ENCODE peak calls at places on chromosomes 5 and 9, in six cellular contexts. One of them, this sample, is unnamed.

GRCh38 chr9:129406278-129407225 is 214.3 kb downstream of the C9orf50 start:
- DNase-seq in fibroblast of mammary gland: no peak
- DNase-seq in endothelial cell: no peak
- DNase-seq in progenitor cell of endocrine pancreas: no peak
- DNase-seq in natural killer cell: no peak
- DNase-seq in GM12865: no peak
- DNase-seq in this sample: no peak

GRCh38 chr5:37435261-37435660 is 56.1 kb downstream of the WDR70 start:
- DNase-seq in fibroblast of mammary gland: peak
- DNase-seq in natural killer cell: no peak
- DNase-seq in endothelial cell: no peak
- DNase-seq in GM12865: no peak
- DNase-seq in progenitor cell of endocrine pancreas: no peak
- DNase-seq in this sample: no peak

GRCh38 chr9:91949946-91950664 is at the start of gene ROR2:
- DNase-seq in progenitor cell of endocrine pancreas: peak
- DNase-seq in natural killer cell: peak
- DNase-seq in GM12865: peak
- DNase-seq in endothelial cell: peak
- DNase-seq in fibroblast of mammary gland: peak
- DNase-seq in this sample: no peak

GRCh38 chr5:145531038-145531734 is 304.0 kb downstream of the PRELID2 start:
- DNase-seq in fibroblast of mammary gland: peak
- DNase-seq in GM12865: no peak
- DNase-seq in endothelial cell: no peak
- DNase-seq in progenitor cell of endocrine pancreas: no peak
- DNase-seq in natural killer cell: no peak
- DNase-seq in this sample: no peak

GRCh38 chr9:106019702-106020101 is 325.4 kb downstream of the TMEM38B start:
- DNase-seq in fibroblast of mammary gland: no peak
- DNase-seq in endothelial cell: no peak
- DNase-seq in progenitor cell of endocrine pancreas: no peak
- DNase-seq in GM12865: no peak
- DNase-seq in natural killer cell: no peak
- DNase-seq in this sample: no peak

GRCh38 chr9:126611592-126612328 is 2.0 kb upstream of the LMX1B start:
- DNase-seq in progenitor cell of endocrine pancreas: peak
- DNase-seq in GM12865: peak
- DNase-seq in endothelial cell: peak
- DNase-seq in fibroblast of mammary gland: peak
- DNase-seq in natural killer cell: peak
- DNase-seq in this sample: no peak

GRCh38 chr5:175609504-175609903 is 48.4 kb upstream of the HRH2 start:
- DNase-seq in progenitor cell of endocrine pancreas: no peak
- DNase-seq in fibroblast of mammary gland: no peak
- DNase-seq in natural killer cell: no peak
- DNase-seq in GM12865: no peak
- DNase-seq in endothelial cell: no peak
- DNase-seq in this sample: no peak

GRCh38 chr9:112815868-112816267 is 65.3 kb downstream of the SNX30 start:
- DNase-seq in progenitor cell of endocrine pancreas: no peak
- DNase-seq in GM12865: no peak
- DNase-seq in natural killer cell: no peak
- DNase-seq in fibroblast of mammary gland: no peak
- DNase-seq in endothelial cell: no peak
- DNase-seq in this sample: no peak

GRCh38 chr5:53407373-53407772 is 73.1 kb upstream of the FST start:
- DNase-seq in natural killer cell: no peak
- DNase-seq in fibroblast of mammary gland: peak
- DNase-seq in endothelial cell: no peak
- DNase-seq in GM12865: no peak
- DNase-seq in progenitor cell of endocrine pancreas: no peak
- DNase-seq in this sample: no peak

GRCh38 chr5:3564827-3565560 is 30.6 kb upstream of the IRX1 start:
- DNase-seq in natural killer cell: no peak
- DNase-seq in fibroblast of mammary gland: no peak
- DNase-seq in endothelial cell: no peak
- DNase-seq in GM12865: no peak
- DNase-seq in progenitor cell of endocrine pancreas: no peak
- DNase-seq in this sample: no peak

GRCh38 chr5:175815126-175815913 is 56.1 kb upstream of the CPLX2 start:
- DNase-seq in endothelial cell: no peak
- DNase-seq in natural killer cell: no peak
- DNase-seq in fibroblast of mammary gland: no peak
- DNase-seq in progenitor cell of endocrine pancreas: no peak
- DNase-seq in GM12865: no peak
- DNase-seq in this sample: no peak

GRCh38 chr5:123120197-123120596 is 31.2 kb downstream of the PRDM6 start:
- DNase-seq in fibroblast of mammary gland: no peak
- DNase-seq in natural killer cell: no peak
- DNase-seq in GM12865: no peak
- DNase-seq in endothelial cell: no peak
- DNase-seq in progenitor cell of endocrine pancreas: no peak
- DNase-seq in this sample: no peak

GRCh38 chr9:131722260-131722659 is 17.6 kb downstream of the RAPGEF1 start:
- DNase-seq in natural killer cell: no peak
- DNase-seq in fibroblast of mammary gland: no peak
- DNase-seq in GM12865: no peak
- DNase-seq in progenitor cell of endocrine pancreas: no peak
- DNase-seq in endothelial cell: no peak
- DNase-seq in this sample: no peak

GRCh38 chr5:67799732-67800234 is 415.8 kb upstream of the PIK3R1 start:
- DNase-seq in progenitor cell of endocrine pancreas: no peak
- DNase-seq in fibroblast of mammary gland: peak
- DNase-seq in GM12865: no peak
- DNase-seq in endothelial cell: no peak
- DNase-seq in natural killer cell: no peak
- DNase-seq in this sample: peak

GRCh38 chr9:23829580-23830458 is 3.8 kb upstream of the ELAVL2 start:
- DNase-seq in GM12865: no peak
- DNase-seq in fibroblast of mammary gland: peak
- DNase-seq in progenitor cell of endocrine pancreas: no peak
- DNase-seq in natural killer cell: no peak
- DNase-seq in endothelial cell: peak
- DNase-seq in this sample: no peak

GRCh38 chr5:159106569-159107282 is 7.0 kb upstream of the EBF1 start:
- DNase-seq in progenitor cell of endocrine pancreas: peak
- DNase-seq in GM12865: peak
- DNase-seq in fibroblast of mammary gland: peak
- DNase-seq in endothelial cell: peak
- DNase-seq in natural killer cell: peak
- DNase-seq in this sample: no peak

GRCh38 chr9:127066775-127067111 is 55.7 kb downstream of the ANGPTL2 start:
- DNase-seq in natural killer cell: no peak
- DNase-seq in fibroblast of mammary gland: peak
- DNase-seq in GM12865: no peak
- DNase-seq in endothelial cell: no peak
- DNase-seq in progenitor cell of endocrine pancreas: no peak
- DNase-seq in this sample: no peak

DNA sequence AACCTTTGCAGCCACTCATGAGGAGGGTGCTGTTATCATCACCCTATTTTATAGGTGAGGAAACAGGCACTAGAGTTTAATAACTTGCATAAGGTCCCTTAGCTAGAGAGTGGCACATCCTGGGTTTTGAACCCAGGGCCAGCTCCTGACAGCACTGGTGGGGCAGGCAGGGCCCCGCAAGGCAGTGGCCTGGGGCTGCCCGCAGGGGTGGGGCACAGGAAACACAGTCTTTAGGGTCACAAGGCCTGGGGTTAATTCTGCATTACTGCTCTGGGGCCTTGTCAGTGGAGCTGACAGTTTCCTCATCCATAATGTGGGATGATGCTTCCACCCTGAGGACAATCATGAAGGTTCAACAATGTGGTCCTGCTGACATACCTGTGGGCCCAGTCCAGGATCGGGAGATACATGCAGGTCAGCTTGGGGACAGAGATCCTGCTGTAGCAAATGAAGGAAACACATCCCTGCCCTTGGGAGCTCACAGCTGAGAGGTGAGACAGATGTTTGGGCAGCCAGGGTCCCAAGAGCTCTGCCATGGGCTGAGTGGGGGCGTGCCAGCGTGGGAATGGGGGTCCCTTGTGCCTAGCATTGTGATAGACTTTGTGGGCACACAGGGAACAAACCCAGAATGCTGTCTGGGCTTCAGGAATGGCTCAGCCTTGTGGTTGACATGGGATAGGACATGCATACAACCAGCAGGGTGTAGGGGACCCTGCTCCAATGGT is 14.7 kb downstream of the FGF18 start:
- DNase-seq in progenitor cell of endocrine pancreas: no peak
- DNase-seq in GM12865: no peak
- DNase-seq in natural killer cell: no peak
- DNase-seq in endothelial cell: no peak
- DNase-seq in fibroblast of mammary gland: no peak
- DNase-seq in this sample: no peak
- TF ChIP-seq CTCF in progenitor cell of endocrine pancreas: no peak
- TF ChIP-seq CTCF in GM12865: no peak
- TF ChIP-seq CTCF in natural killer cell: no peak
- TF ChIP-seq CTCF in endothelial cell: no peak
- TF ChIP-seq CTCF in fibroblast of mammary gland: no peak
- TF ChIP-seq CTCF in this sample: no peak

GRCh38 chr9:34563262-34563661 is 26.3 kb downstream of the CNTFR start:
- DNase-seq in fibroblast of mammary gland: no peak
- DNase-seq in natural killer cell: no peak
- DNase-seq in progenitor cell of endocrine pancreas: no peak
- DNase-seq in GM12865: no peak
- DNase-seq in endothelial cell: no peak
- DNase-seq in this sample: no peak

GRCh38 chr9:34560574-34561229 is 28.8 kb downstream of the CNTFR start:
- DNase-seq in natural killer cell: no peak
- DNase-seq in endothelial cell: no peak
- DNase-seq in GM12865: no peak
- DNase-seq in progenitor cell of endocrine pancreas: no peak
- DNase-seq in fibroblast of mammary gland: no peak
- DNase-seq in this sample: no peak

GRCh38 chr9:34564617-34565016 is 24.9 kb downstream of the CNTFR start:
- DNase-seq in natural killer cell: no peak
- DNase-seq in endothelial cell: no peak
- DNase-seq in GM12865: no peak
- DNase-seq in progenitor cell of endocrine pancreas: no peak
- DNase-seq in fibroblast of mammary gland: no peak
- DNase-seq in this sample: no peak

GRCh38 chr9:34559616-34560546 is 29.6 kb downstream of the CNTFR start:
- DNase-seq in natural killer cell: no peak
- DNase-seq in endothelial cell: no peak
- DNase-seq in GM12865: no peak
- DNase-seq in fibroblast of mammary gland: peak
- DNase-seq in progenitor cell of endocrine pancreas: no peak
- DNase-seq in this sample: no peak

GRCh38 chr9:34562136-34562745 is 27.3 kb downstream of the CNTFR start:
- DNase-seq in progenitor cell of endocrine pancreas: no peak
- DNase-seq in GM12865: peak
- DNase-seq in fibroblast of mammary gland: peak
- DNase-seq in natural killer cell: no peak
- DNase-seq in endothelial cell: no peak
- DNase-seq in this sample: no peak
- TF ChIP-seq CTCF in progenitor cell of endocrine pancreas: peak
- TF ChIP-seq CTCF in GM12865: peak
- TF ChIP-seq CTCF in fibroblast of mammary gland: peak
- TF ChIP-seq CTCF in natural killer cell: no peak
- TF ChIP-seq CTCF in endothelial cell: peak
- TF ChIP-seq CTCF in this sample: peak

GRCh38 chr5:129852747-129853352 is 51.4 kb upstream of the CHSY3 start:
- DNase-seq in fibroblast of mammary gland: peak
- DNase-seq in natural killer cell: peak
- DNase-seq in progenitor cell of endocrine pancreas: peak
- DNase-seq in GM12865: peak
- DNase-seq in endothelial cell: peak
- DNase-seq in this sample: peak

GRCh38 chr5:129857124-129857523 is 47.1 kb upstream of the CHSY3 start:
- DNase-seq in natural killer cell: no peak
- DNase-seq in progenitor cell of endocrine pancreas: no peak
- DNase-seq in GM12865: no peak
- DNase-seq in endothelial cell: no peak
- DNase-seq in fibroblast of mammary gland: peak
- DNase-seq in this sample: no peak

GRCh38 chr5:129858126-129858675 is 46.1 kb upstream of the CHSY3 start:
- DNase-seq in natural killer cell: no peak
- DNase-seq in GM12865: no peak
- DNase-seq in endothelial cell: no peak
- DNase-seq in fibroblast of mammary gland: no peak
- DNase-seq in progenitor cell of endocrine pancreas: no peak
- DNase-seq in this sample: no peak

GRCh38 chr5:129853588-129853987 is 50.7 kb upstream of the CHSY3 start:
- DNase-seq in endothelial cell: no peak
- DNase-seq in natural killer cell: no peak
- DNase-seq in fibroblast of mammary gland: no peak
- DNase-seq in GM12865: no peak
- DNase-seq in progenitor cell of endocrine pancreas: no peak
- DNase-seq in this sample: no peak

DNA sequence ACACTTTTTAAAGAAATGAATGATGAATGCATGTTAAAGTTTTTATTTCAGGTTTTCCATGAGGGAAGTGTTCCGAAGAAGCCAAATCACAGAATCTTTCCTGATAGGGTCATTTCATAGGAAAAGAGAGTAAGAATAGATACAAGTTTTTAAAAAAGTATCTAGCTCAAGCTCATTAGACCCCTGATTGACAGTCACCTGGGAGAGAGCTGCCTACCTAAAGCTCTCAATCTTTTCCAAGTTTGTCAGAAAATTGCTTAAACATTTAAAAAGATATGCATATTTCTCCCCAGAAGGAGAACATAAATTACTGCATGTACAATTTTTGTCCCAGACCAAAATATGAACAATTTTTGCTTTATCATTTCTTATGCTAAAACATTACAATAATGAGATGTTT is 47.9 kb upstream of the CHSY3 start:
- DNase-seq in endothelial cell: no peak
- DNase-seq in GM12865: no peak
- DNase-seq in fibroblast of mammary gland: no peak
- DNase-seq in natural killer cell: no peak
- DNase-seq in progenitor cell of endocrine pancreas: no peak
- DNase-seq in this sample: no peak
- TF ChIP-seq CTCF in endothelial cell: no peak
- TF ChIP-seq CTCF in GM12865: no peak
- TF ChIP-seq CTCF in fibroblast of mammary gland: no peak
- TF ChIP-seq CTCF in natural killer cell: no peak
- TF ChIP-seq CTCF in progenitor cell of endocrine pancreas: no peak
- TF ChIP-seq CTCF in this sample: no peak

GRCh38 chr5:75336625-75337336 is at the start of gene HMGCR:
- DNase-seq in progenitor cell of endocrine pancreas: peak
- DNase-seq in GM12865: peak
- DNase-seq in endothelial cell: peak
- DNase-seq in fibroblast of mammary gland: peak
- DNase-seq in natural killer cell: peak
- DNase-seq in this sample: peak

GRCh38 chr5:75337366-75338021 is 474 bp downstream of the HMGCR start:
- DNase-seq in GM12865: peak
- DNase-seq in progenitor cell of endocrine pancreas: peak
- DNase-seq in natural killer cell: no peak
- DNase-seq in fibroblast of mammary gland: peak
- DNase-seq in endothelial cell: peak
- DNase-seq in this sample: no peak

GRCh38 chr5:75335486-75335885 is 1.5 kb upstream of the HMGCR start:
- DNase-seq in GM12865: no peak
- DNase-seq in endothelial cell: no peak
- DNase-seq in fibroblast of mammary gland: no peak
- DNase-seq in progenitor cell of endocrine pancreas: no peak
- DNase-seq in natural killer cell: no peak
- DNase-seq in this sample: no peak

GRCh38 chr5:75338408-75338807 is 1.4 kb downstream of the HMGCR start:
- DNase-seq in fibroblast of mammary gland: no peak
- DNase-seq in GM12865: no peak
- DNase-seq in progenitor cell of endocrine pancreas: no peak
- DNase-seq in endothelial cell: no peak
- DNase-seq in natural killer cell: no peak
- DNase-seq in this sample: no peak

GRCh38 chr5:75335952-75336624 is 932 bp upstream of the HMGCR start:
- DNase-seq in progenitor cell of endocrine pancreas: no peak
- DNase-seq in natural killer cell: no peak
- DNase-seq in fibroblast of mammary gland: peak
- DNase-seq in endothelial cell: peak
- DNase-seq in GM12865: peak
- DNase-seq in this sample: peak
- TF ChIP-seq CTCF in progenitor cell of endocrine pancreas: peak
- TF ChIP-seq CTCF in natural killer cell: no peak
- TF ChIP-seq CTCF in fibroblast of mammary gland: peak
- TF ChIP-seq CTCF in endothelial cell: no peak
- TF ChIP-seq CTCF in GM12865: peak
- TF ChIP-seq CTCF in this sample: peak

This sample was measured in BJ.